ENCODE peak calls at places on chromosomes 6 and 20, in five cellular contexts. I is Right ventricle myocardium inferior, J is AG04450, G is amygdala, Z is transverse colon. M is an unnamed sample.
A peak's percentile ranks its signal among the peaks of the same experiment; 100 is the strongest.

GRCh38 chr20:37559312-37560027 is 31.8 kb upstream of the BLCAP start:
- DNase-seq in I (no peak), J (no peak), G (no peak), Z (no peak), M (no peak)

GRCh38 chr20:41599699-41600104 is 18.5 kb downstream of the CHD6 start:
- DNase-seq in I (no peak), J (no peak), G (no peak), Z (no peak), M (no peak)

GRCh38 chr6:30611150-30611855 is 5.7 kb downstream of the PPP1R10 start:
- DNase-seq in I (no peak), J (no peak), G (no peak), Z (no peak), M (no peak)

GRCh38 chr6:50819527-50819905 is 845 bp downstream of the TFAP2B start:
- DNase-seq in I (no peak), J (no peak), G (no peak), Z (no peak), M (no peak)

GRCh38 chr6:79813854-79814477 is 133.4 kb downstream of the ELOVL4 start:
- DNase-seq in I (no peak), J (peak; percentile 26), G (peak; percentile 58), Z (peak; percentile 62), M (peak; percentile 82)

GRCh38 chr6:66145867-66146266 is 438.8 kb upstream of the EYS start:
- DNase-seq in I (no peak), J (no peak), G (no peak), Z (no peak), M (no peak)

GRCh38 chr6:22785036-22785435 is 215.7 kb downstream of the HDGFL1 start:
- DNase-seq in I (no peak), J (no peak), G (peak; percentile 5), Z (no peak), M (no peak)

GRCh38 chr6:116385462-116385807 is 14.7 kb downstream of the DSE start:
- DNase-seq in I (no peak), J (no peak), G (no peak), Z (no peak), M (no peak)

GRCh38 chr6:84280030-84280429 is 52.6 kb upstream of the CEP162 start:
- DNase-seq in I (no peak), J (no peak), G (no peak), Z (no peak), M (no peak)

GRCh38 chr6:148451690-148452089 is 109.1 kb downstream of the SASH1 start:
- DNase-seq in I (no peak), J (no peak), G (no peak), Z (peak; percentile 15), M (no peak)